ENCODE peak calls at places on chromosomes 13 and 19, in seven cellular contexts. I is H9, S is IMR-90, W is mesendoderm, X is mesenchymal stem cell, U is H1, R is trophoblast cell. C is an unnamed sample.

GRCh38 chr19:35000647-35001501 is 751 bp downstream of the GRAMD1A start:
- DNase-seq in I (peak), S (peak), W (peak), X (peak), U (no peak), R (peak), C (no peak)

GRCh38 chr19:46080561-46080960 is 39.8 kb upstream of the IGFL4 start:
- DNase-seq in I (no peak), S (peak), W (no peak), X (peak), U (no peak), R (no peak), C (no peak)

GRCh38 chr19:46784262-46785053 is 3.9 kb downstream of the SLC1A5 start:
- DNase-seq in I (peak), S (peak), W (peak), X (peak), U (peak), R (peak), C (peak)

GRCh38 chr13:48074006-48074405 is 20.9 kb downstream of the MED4 start:
- DNase-seq in I (no peak), S (no peak), W (no peak), X (no peak), U (no peak), R (no peak), C (no peak)

GRCh38 chr13:52695856-52696255 is 43.2 kb downstream of the SUGT1 start:
- DNase-seq in I (no peak), S (peak), W (no peak), X (peak), U (no peak), R (no peak), C (no peak)

GRCh38 chr13:100543872-100544602 is 44.6 kb downstream of the GGACT start:
- DNase-seq in I (no peak), S (no peak), W (no peak), X (no peak), U (peak), R (no peak), C (no peak)

GRCh38 chr19:5705552-5705951 is 14.4 kb downstream of the LONP1 start:
- DNase-seq in I (no peak), S (no peak), W (no peak), X (no peak), U (no peak), R (no peak), C (no peak)

GRCh38 chr13:40074338-40074737 is 418.9 kb downstream of the COG6 start:
- DNase-seq in I (no peak), S (no peak), W (peak), X (no peak), U (no peak), R (no peak), C (no peak)

GRCh38 chr13:110528911-110529310 is 32.6 kb downstream of the RAB20 start:
- DNase-seq in I (no peak), S (no peak), W (peak), X (no peak), U (no peak), R (peak), C (no peak)

GRCh38 chr13:18960637-18961227 is 220.9 kb downstream of the TUBA3C start:
- DNase-seq in I (no peak), S (no peak), W (no peak), X (no peak), U (no peak), R (no peak), C (no peak)

GRCh38 chr13:53198017-53198416 is 169.4 kb downstream of the OLFM4 start:
- DNase-seq in I (no peak), S (no peak), W (peak), X (no peak), U (no peak), R (peak), C (no peak)

GRCh38 chr19:33419763-33420080 is 46.2 kb downstream of the CEBPG start:
- DNase-seq in I (peak), S (no peak), W (peak), X (no peak), U (peak), R (no peak), C (peak)

GRCh38 chr19:57088125-57088524 is 31.7 kb upstream of the USP29 start:
- DNase-seq in I (no peak), S (no peak), W (no peak), X (no peak), U (no peak), R (no peak), C (no peak)

GRCh38 chr19:3533563-3534216 is 5.3 kb upstream of the TEKTIP1 start:
- DNase-seq in I (no peak), S (no peak), W (no peak), X (no peak), U (no peak), R (no peak), C (no peak)

GRCh38 chr19:53809518-53810186 is 14.5 kb downstream of the NLRP12 start:
- DNase-seq in I (peak), S (no peak), W (peak), X (no peak), U (peak), R (peak), C (no peak)

GRCh38 chr13:113305208-113305607 is 8.2 kb downstream of the LAMP1 start:
- DNase-seq in I (no peak), S (peak), W (no peak), X (peak), U (no peak), R (no peak), C (no peak)

GRCh38 chr13:20389696-20390525 is 135.7 kb downstream of the CRYL1 start:
- DNase-seq in I (no peak), S (no peak), W (peak), X (no peak), U (no peak), R (no peak), C (no peak)

GRCh38 chr19:9151367-9151766 is 11.2 kb downstream of the ZNF317 start:
- DNase-seq in I (no peak), S (no peak), W (no peak), X (no peak), U (no peak), R (no peak), C (no peak)

GRCh38 chr19:39996811-39997594 is at the start of gene ZNF546:
- DNase-seq in I (peak), S (peak), W (peak), X (peak), U (peak), R (peak), C (peak)

GRCh38 chr13:22454586-22454985 is 726.2 kb upstream of the SGCG start:
- DNase-seq in I (peak), S (no peak), W (peak), X (peak), U (no peak), R (no peak), C (no peak)

GRCh38 chr19:28731577-28731976 is 481.4 kb downstream of the UQCRFS1 start:
- DNase-seq in I (no peak), S (no peak), W (no peak), X (no peak), U (no peak), R (no peak), C (no peak)

GRCh38 chr19:5974721-5975387 is 3.1 kb downstream of the RANBP3 start:
- DNase-seq in I (no peak), S (peak), W (no peak), X (no peak), U (no peak), R (no peak), C (no peak)

DNA sequence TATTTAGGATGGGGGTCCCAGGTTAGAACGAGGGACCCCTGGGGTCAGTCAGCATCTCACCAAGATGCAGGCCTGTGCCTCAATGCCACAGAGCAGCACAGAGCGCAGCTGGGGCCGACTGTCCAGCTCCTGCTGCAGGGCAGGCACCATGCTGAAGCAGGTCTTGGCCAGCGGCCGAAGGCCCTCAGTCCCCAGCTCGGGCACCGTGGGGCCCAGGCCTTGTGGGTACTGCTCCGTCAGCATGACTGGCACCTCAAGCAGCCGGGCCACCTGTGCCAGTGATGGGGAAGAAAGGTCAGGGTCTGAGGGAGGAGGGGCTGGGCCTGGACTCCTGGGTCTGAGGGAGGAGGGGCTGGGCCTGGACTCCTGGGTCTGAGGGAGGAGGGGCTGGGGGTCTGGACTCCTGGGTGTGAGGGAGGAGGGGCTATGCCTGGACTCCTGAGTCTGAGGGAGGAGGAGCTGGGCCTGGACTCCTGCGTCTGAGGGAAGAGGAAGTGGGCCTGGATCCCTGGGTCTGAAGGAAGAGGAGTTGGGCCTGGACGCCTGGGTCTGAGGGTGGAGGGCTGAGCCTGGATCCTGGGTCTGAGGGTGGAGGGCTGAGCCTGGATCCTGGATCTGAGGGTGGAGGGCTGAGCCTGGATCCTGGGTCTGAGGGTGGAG is 5.7 kb downstream of the ISOC2 start:
- DNase-seq in I (no peak), S (no peak), W (no peak), X (no peak), U (no peak), R (no peak), C (no peak)
- H3K23ac ChIP-seq in I (no peak), S (no peak), W (no peak), X (no peak), U (no peak), R (no peak), C (no peak)

DNA sequence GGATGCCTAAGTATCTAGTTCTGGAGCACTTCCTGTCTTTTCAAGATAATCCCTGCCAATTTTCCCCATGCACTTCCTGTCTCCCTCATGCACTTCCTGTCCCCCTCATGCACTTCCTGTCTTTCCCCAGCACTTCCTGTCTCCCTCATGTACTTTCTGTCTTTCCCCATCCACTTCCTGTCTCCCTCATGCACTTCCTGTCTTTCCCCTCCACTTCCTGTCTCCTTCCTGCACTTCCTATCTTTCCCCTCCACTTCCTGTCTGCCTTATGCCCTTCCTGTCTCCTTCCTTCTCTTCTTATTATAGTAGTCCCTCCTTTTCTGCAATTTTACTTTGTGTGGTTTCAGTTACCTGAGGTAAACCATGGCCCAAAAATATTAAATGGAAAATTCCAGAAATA is 3.0 kb upstream of the TNNT1 start:
- DNase-seq in I (no peak), S (no peak), W (no peak), X (no peak), U (no peak), R (no peak), C (no peak)
- H4K8ac ChIP-seq in I (no peak), S (no peak), W (no peak), X (peak), U (no peak), R (no peak), C (no peak)

DNA sequence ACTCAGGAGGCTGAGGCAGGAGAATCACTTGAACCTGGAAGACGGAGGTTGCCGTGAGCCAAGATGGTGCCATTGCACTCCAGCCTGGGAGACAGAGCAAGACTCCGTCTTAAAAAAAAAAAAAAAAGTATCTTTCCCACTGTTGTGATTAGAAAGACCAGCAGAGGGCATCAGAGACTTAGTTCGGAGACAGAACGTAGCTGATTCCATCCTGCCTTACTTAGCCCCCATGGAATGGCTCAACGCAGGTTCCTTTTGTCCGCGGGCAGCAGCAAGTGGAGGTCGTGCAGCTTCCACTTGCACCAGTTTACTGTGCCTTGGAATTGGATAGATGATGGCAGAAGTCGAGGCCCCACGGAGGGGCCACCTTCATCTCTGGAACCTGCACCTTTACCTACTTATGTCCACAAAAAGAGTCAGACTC is 8.1 kb downstream of the TIMM29 start:
- DNase-seq in I (peak), S (peak), W (peak), X (peak), U (no peak), R (peak), C (peak)
- H3K23ac ChIP-seq in I (no peak), S (no peak), W (no peak), X (no peak), U (no peak), R (no peak), C (no peak)

GRCh38 chr19:4541114-4541805 is 1.4 kb upstream of the LRG1 start:
- DNase-seq in I (no peak), S (no peak), W (no peak), X (no peak), U (no peak), R (no peak), C (no peak)

GRCh38 chr19:4539697-4540581 is at the start of gene LRG1:
- DNase-seq in I (no peak), S (no peak), W (peak), X (no peak), U (no peak), R (peak), C (no peak)

GRCh38 chr19:4543444-4543843 is 3.6 kb upstream of the LRG1 start:
- DNase-seq in I (no peak), S (no peak), W (no peak), X (no peak), U (no peak), R (no peak), C (no peak)

GRCh38 chr19:4543856-4544647 is 4.2 kb upstream of the LRG1 start:
- DNase-seq in I (no peak), S (no peak), W (no peak), X (no peak), U (no peak), R (no peak), C (no peak)

DNA sequence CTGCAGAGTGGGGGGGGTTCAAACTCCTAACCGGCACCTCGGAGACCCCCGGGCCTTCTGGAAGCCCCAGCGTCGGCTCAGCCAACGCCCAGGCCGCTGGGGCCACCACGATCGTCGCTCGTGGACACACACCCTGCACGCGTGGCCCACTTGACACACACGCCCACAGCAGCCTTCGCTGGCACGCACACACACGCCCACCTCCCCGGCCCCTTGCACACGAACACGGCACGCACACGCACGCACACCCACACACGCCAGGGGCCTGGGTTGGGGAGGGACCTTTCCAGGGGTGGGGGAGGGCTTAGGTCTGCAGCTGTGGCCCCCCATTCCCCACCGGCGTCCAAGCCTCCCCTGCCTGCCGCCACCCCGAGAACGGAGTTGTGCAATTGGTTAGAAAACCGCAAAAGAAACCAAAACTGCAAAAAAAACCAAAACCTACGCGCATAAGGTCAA is 3.1 kb upstream of the LRG1 start:
- DNase-seq in I (no peak), S (no peak), W (no peak), X (no peak), U (no peak), R (no peak), C (no peak)
- H4K8ac ChIP-seq in I (no peak), S (no peak), W (no peak), X (no peak), U (no peak), R (no peak), C (no peak)

GRCh38 chr13:108470921-108471320 is 158.5 kb upstream of the MYO16 start:
- DNase-seq in I (no peak), S (no peak), W (no peak), X (no peak), U (no peak), R (no peak), C (no peak)

GRCh38 chr13:108478179-108478578 is 151.2 kb upstream of the MYO16 start:
- DNase-seq in I (no peak), S (no peak), W (no peak), X (no peak), U (no peak), R (no peak), C (no peak)

GRCh38 chr13:108475181-108475580 is 154.2 kb upstream of the MYO16 start:
- DNase-seq in I (no peak), S (no peak), W (no peak), X (no peak), U (no peak), R (no peak), C (no peak)
- H3K23ac ChIP-seq in I (no peak), S (no peak), W (no peak), X (no peak), U (no peak), R (no peak), C (no peak)

GRCh38 chr19:30395283-30395682 is 23.1 kb downstream of the ZNF536 start:
- DNase-seq in I (no peak), S (no peak), W (no peak), X (no peak), U (no peak), R (no peak), C (no peak)

GRCh38 chr19:30391554-30392551 is 19.7 kb downstream of the ZNF536 start:
- DNase-seq in I (peak), S (no peak), W (peak), X (no peak), U (peak), R (no peak), C (no peak)

GRCh38 chr19:30393046-30393445 is 20.9 kb downstream of the ZNF536 start:
- DNase-seq in I (no peak), S (no peak), W (no peak), X (no peak), U (peak), R (no peak), C (no peak)

GRCh38 chr19:30393729-30394480 is 21.7 kb downstream of the ZNF536 start:
- DNase-seq in I (no peak), S (no peak), W (no peak), X (no peak), U (peak), R (no peak), C (no peak)

GRCh38 chr19:30394481-30395151 is 22.4 kb downstream of the ZNF536 start:
- DNase-seq in I (no peak), S (no peak), W (no peak), X (no peak), U (no peak), R (no peak), C (no peak)
- H4K8ac ChIP-seq in I (no peak), S (no peak), W (no peak), X (no peak), U (no peak), R (no peak), C (no peak)

GRCh38 chr13:41291246-41291645 is 19.8 kb upstream of the NAA16 start:
- DNase-seq in I (no peak), S (no peak), W (no peak), X (no peak), U (no peak), R (peak), C (no peak)
- H3K23ac ChIP-seq in I (no peak), S (no peak), W (no peak), X (no peak), U (no peak), R (no peak), C (no peak)

GRCh38 chr13:64529874-64530485 is 2700.2 kb downstream of the PCDH9 start:
- DNase-seq in I (peak), S (no peak), W (peak), X (peak), U (peak), R (peak), C (no peak)

GRCh38 chr13:64531400-64531799 is 2698.7 kb downstream of the PCDH9 start:
- DNase-seq in I (no peak), S (no peak), W (no peak), X (no peak), U (no peak), R (no peak), C (no peak)

GRCh38 chr13:64527561-64527960 is 2702.6 kb downstream of the PCDH9 start:
- DNase-seq in I (no peak), S (no peak), W (no peak), X (no peak), U (no peak), R (no peak), C (no peak)

DNA sequence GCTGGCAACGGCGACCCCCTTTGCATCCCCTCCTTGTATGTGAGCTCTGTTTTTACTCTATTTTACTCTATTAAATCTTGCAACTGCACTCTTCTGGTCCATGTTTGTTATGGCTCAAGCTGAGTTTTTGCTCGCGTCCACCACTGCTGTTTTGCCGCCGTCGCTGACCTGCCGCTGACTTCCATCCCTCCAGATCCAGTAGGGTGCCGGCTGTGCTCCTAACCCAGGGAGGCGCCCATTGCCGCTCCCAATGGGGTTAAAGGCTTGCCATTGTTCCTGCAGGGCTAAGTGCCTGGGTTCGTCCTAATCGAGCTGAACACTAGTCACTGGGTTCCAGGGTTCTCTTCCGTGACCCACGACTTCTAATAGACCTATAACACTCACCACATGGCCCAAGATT is 2704.4 kb downstream of the PCDH9 start:
- DNase-seq in I (no peak), S (no peak), W (no peak), X (no peak), U (no peak), R (no peak), C (no peak)
- H4K8ac ChIP-seq in I (no peak), S (no peak), W (no peak), X (no peak), U (no peak), R (no peak), C (no peak)